ENCODE peak calls at places on chromosomes 16 and 17, in five cellular contexts. One of them, this sample, is unnamed.

GRCh38 chr17:47317119-47317518 is 6.6 kb upstream of the EFCAB13 start:
- DNase-seq in WTC11: no peak
- DNase-seq in K562: no peak
- DNase-seq in HepG2: no peak
- DNase-seq in H1: no peak
- DNase-seq in this sample: no peak

GRCh38 chr16:72897707-72898106 is 150.2 kb downstream of the ZFHX3 start:
- DNase-seq in WTC11: no peak
- DNase-seq in K562: no peak
- DNase-seq in HepG2: no peak
- DNase-seq in H1: no peak
- DNase-seq in this sample: no peak

GRCh38 chr16:3046506-3047386 is at the start of gene MMP25:
- DNase-seq in WTC11: no peak
- DNase-seq in K562: peak; percentile 56
- DNase-seq in HepG2: no peak
- DNase-seq in H1: peak; percentile 84
- DNase-seq in this sample: no peak

GRCh38 chr16:50152386-50152806 is 710 bp upstream of the TENT4B start:
- DNase-seq in WTC11: no peak
- DNase-seq in K562: no peak
- DNase-seq in HepG2: no peak
- DNase-seq in H1: peak; percentile 71
- DNase-seq in this sample: peak; percentile 68

GRCh38 chr16:88963583-88963982 is 13.4 kb downstream of the CBFA2T3 start:
- DNase-seq in WTC11: no peak
- DNase-seq in K562: no peak
- DNase-seq in HepG2: no peak
- DNase-seq in H1: no peak
- DNase-seq in this sample: no peak

GRCh38 chr17:61729690-61730268 is 133.5 kb downstream of the BRIP1 start:
- DNase-seq in WTC11: no peak
- DNase-seq in K562: no peak
- DNase-seq in HepG2: no peak
- DNase-seq in H1: no peak
- DNase-seq in this sample: no peak

GRCh38 chr17:58671969-58672368 is 19.9 kb downstream of the TEX14 start:
- DNase-seq in WTC11: peak; percentile 24
- DNase-seq in K562: no peak
- DNase-seq in HepG2: no peak
- DNase-seq in H1: no peak
- DNase-seq in this sample: no peak

GRCh38 chr16:82152641-82153094 is 17.4 kb downstream of the MPHOSPH6 start:
- DNase-seq in WTC11: no peak
- DNase-seq in K562: no peak
- DNase-seq in HepG2: peak; percentile 20
- DNase-seq in H1: no peak
- DNase-seq in this sample: no peak

GRCh38 chr17:4332296-4332970 is 34.0 kb downstream of the UBE2G1 start:
- DNase-seq in WTC11: peak; percentile 24
- DNase-seq in K562: no peak
- DNase-seq in HepG2: no peak
- DNase-seq in H1: no peak
- DNase-seq in this sample: no peak

GRCh38 chr16:66247516-66248089 is 118.9 kb upstream of the CDH5 start:
- DNase-seq in WTC11: no peak
- DNase-seq in K562: no peak
- DNase-seq in HepG2: no peak
- DNase-seq in H1: no peak
- DNase-seq in this sample: no peak

GRCh38 chr16:23071202-23072083 is 77.8 kb downstream of the USP31 start:
- DNase-seq in WTC11: no peak
- DNase-seq in K562: no peak
- DNase-seq in HepG2: no peak
- DNase-seq in H1: no peak
- DNase-seq in this sample: no peak

GRCh38 chr16:56860226-56861020 is 4.6 kb upstream of the SLC12A3 start:
- DNase-seq in WTC11: no peak
- DNase-seq in K562: no peak
- DNase-seq in HepG2: peak; percentile 67
- DNase-seq in H1: no peak
- DNase-seq in this sample: peak; percentile 75

GRCh38 chr17:60311936-60312335 is 80.0 kb downstream of the USP32 start:
- DNase-seq in WTC11: no peak
- DNase-seq in K562: no peak
- DNase-seq in HepG2: no peak
- DNase-seq in H1: no peak
- DNase-seq in this sample: no peak

GRCh38 chr17:66469088-66469442 is 166.7 kb downstream of the PRKCA start:
- DNase-seq in WTC11: no peak
- DNase-seq in K562: no peak
- DNase-seq in HepG2: peak; percentile 54
- DNase-seq in H1: no peak
- DNase-seq in this sample: no peak

GRCh38 chr17:80980397-80981061 is 11.1 kb upstream of the CHMP6 start:
- DNase-seq in WTC11: no peak
- DNase-seq in K562: no peak
- DNase-seq in HepG2: no peak
- DNase-seq in H1: no peak
- DNase-seq in this sample: no peak

GRCh38 chr16:79008869-79009179 is 591.7 kb downstream of the MAF start:
- DNase-seq in WTC11: no peak
- DNase-seq in K562: no peak
- DNase-seq in HepG2: no peak
- DNase-seq in H1: no peak
- DNase-seq in this sample: no peak

GRCh38 chr17:1490643-1491405 is 1.7 kb downstream of the MYO1C start:
- DNase-seq in WTC11: peak; percentile 82
- DNase-seq in K562: peak; percentile 69
- DNase-seq in HepG2: peak; percentile 35
- DNase-seq in H1: peak; percentile 78
- DNase-seq in this sample: no peak
- TF ChIP-seq ATF2 in WTC11: no peak
- TF ChIP-seq ATF2 in K562: no peak
- TF ChIP-seq ATF2 in HepG2: no peak
- TF ChIP-seq ATF2 in H1: no peak
- TF ChIP-seq ATF2 in this sample: no peak

DNA sequence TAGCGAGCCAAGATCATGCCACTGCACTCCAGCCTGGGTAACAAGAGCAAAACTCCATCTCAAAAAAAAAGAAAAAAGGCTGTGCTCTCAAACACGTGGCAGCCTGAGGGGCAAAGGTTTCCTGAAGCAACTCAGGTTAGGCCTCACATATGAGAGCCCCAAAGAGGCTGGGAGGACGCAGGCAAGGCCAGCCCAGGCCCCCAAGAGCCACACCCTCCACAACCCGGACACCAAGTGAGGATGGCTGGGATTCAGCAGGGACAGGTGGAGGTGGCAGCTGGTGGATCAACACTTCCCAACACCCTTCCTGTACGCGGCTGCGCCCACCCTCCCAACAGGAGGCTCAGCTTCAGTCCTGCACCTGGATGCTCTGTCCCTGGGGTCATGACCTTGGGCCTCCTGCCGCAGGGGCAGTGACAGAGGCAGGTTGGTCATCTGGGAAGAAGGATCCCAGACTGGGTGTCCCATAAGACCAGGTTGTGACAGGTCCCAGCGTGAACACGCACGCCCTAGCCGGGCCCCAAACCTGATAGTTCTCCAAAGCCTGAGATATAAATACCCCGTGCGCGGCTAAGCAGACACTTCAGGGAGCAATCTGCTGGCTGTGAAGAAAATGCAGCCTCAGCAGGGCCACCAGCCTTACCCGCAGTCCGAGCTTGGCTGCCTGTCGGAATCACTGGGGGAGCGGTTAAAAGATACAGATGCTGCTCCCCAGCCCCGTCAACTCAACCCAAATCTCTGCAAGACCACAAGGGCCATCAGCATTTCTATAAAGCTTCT is 78.1 kb downstream of the TIMM22 start:
- DNase-seq in WTC11: no peak
- DNase-seq in K562: no peak
- DNase-seq in HepG2: no peak
- DNase-seq in H1: no peak
- DNase-seq in this sample: no peak
- TF ChIP-seq ATF2 in WTC11: no peak
- TF ChIP-seq ATF2 in K562: no peak
- TF ChIP-seq ATF2 in HepG2: no peak
- TF ChIP-seq ATF2 in H1: no peak
- TF ChIP-seq ATF2 in this sample: no peak

GRCh38 chr16:75118943-75119539 is 2.5 kb upstream of the LDHD start:
- DNase-seq in WTC11: no peak
- DNase-seq in K562: no peak
- DNase-seq in HepG2: peak; percentile 51
- DNase-seq in H1: no peak
- DNase-seq in this sample: no peak
- TF ChIP-seq ATF2 in WTC11: no peak
- TF ChIP-seq ATF2 in K562: no peak
- TF ChIP-seq ATF2 in HepG2: no peak
- TF ChIP-seq ATF2 in H1: no peak
- TF ChIP-seq ATF2 in this sample: no peak

DNA sequence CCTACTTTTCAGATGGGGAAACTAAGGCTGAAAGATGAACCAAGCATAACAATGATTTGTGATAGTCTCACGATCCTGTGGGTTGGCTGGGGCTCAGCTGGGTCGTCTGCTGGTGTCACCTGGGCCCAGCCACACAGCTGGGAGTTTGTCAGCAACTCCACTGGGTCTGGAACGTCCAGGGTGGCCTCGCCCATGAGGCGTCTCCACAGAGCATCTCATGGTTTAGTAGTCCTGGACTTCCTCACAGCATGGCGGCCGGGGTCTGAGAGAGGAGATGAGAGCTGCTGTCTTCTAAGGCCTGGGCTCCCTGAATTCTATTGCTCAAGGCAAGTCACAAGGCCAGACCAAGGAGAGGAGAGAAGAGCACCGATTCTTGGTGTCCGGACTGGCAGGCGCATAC is 24.1 kb upstream of the WFDC1 start:
- DNase-seq in WTC11: no peak
- DNase-seq in K562: no peak
- DNase-seq in HepG2: no peak
- DNase-seq in H1: no peak
- DNase-seq in this sample: no peak
- TF ChIP-seq ATF2 in WTC11: no peak
- TF ChIP-seq ATF2 in K562: no peak
- TF ChIP-seq ATF2 in HepG2: no peak
- TF ChIP-seq ATF2 in H1: no peak
- TF ChIP-seq ATF2 in this sample: no peak

GRCh38 chr17:8186787-8187516 is 3.0 kb downstream of the BORCS6 start:
- DNase-seq in WTC11: peak; percentile 97
- DNase-seq in K562: peak; percentile 47
- DNase-seq in HepG2: peak; percentile 89
- DNase-seq in H1: peak; percentile 100
- DNase-seq in this sample: peak; percentile 97

GRCh38 chr17:8187517-8188407 is 2.2 kb downstream of the BORCS6 start:
- DNase-seq in WTC11: peak; percentile 94
- DNase-seq in K562: peak; percentile 35
- DNase-seq in HepG2: peak; percentile 99
- DNase-seq in H1: peak; percentile 96
- DNase-seq in this sample: peak; percentile 97

GRCh38 chr17:8189041-8189710 is 804 bp downstream of the BORCS6 start:
- DNase-seq in WTC11: no peak
- DNase-seq in K562: no peak
- DNase-seq in HepG2: no peak
- DNase-seq in H1: peak; percentile 54
- DNase-seq in this sample: no peak

GRCh38 chr17:8189711-8190477 is at the start of gene BORCS6:
- DNase-seq in WTC11: peak; percentile 95
- DNase-seq in K562: peak; percentile 74
- DNase-seq in HepG2: peak; percentile 95
- DNase-seq in H1: peak; percentile 87
- DNase-seq in this sample: peak; percentile 94

GRCh38 chr17:8188408-8188839 is 1.6 kb downstream of the BORCS6 start:
- DNase-seq in WTC11: no peak
- DNase-seq in K562: no peak
- DNase-seq in HepG2: no peak
- DNase-seq in H1: no peak
- DNase-seq in this sample: no peak
- TF ChIP-seq ATF2 in WTC11: no peak
- TF ChIP-seq ATF2 in K562: no peak
- TF ChIP-seq ATF2 in HepG2: no peak
- TF ChIP-seq ATF2 in H1: no peak
- TF ChIP-seq ATF2 in this sample: no peak

DNA sequence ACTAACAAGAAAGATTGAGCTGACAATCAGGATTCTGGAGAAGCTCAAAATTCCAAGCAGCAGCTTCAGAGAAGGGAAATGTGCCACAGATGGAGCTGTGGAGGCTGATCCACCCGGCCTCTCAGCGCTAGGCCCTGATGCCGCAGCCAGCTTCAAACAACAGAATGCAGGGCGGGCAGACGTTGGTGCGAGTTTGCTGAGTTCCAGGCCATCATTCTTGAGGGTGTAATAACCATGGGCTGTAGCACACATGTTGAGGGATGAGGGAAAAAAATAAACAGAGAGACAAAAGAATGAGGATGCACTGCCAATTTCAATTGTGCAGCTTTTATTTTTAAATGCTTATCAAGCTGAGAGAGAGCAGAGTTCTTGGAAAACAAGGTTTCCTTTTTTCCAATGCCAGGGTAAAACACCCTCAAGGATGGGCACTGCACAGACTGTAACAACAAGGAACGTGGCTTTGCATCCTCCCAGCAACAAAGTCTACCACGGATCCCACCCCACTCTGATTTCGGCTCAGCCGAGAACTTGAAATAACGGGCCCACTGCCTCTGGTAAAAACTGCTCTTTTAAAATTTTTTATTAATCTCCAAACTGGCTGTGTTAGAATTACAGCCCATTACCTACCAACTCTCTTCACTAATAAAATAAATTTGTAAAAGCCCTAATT is 90.2 kb downstream of the SMG6 start:
- DNase-seq in WTC11: no peak
- DNase-seq in K562: no peak
- DNase-seq in HepG2: no peak
- DNase-seq in H1: no peak
- DNase-seq in this sample: no peak
- TF ChIP-seq ATF2 in WTC11: no peak
- TF ChIP-seq ATF2 in K562: no peak
- TF ChIP-seq ATF2 in HepG2: no peak
- TF ChIP-seq ATF2 in H1: no peak
- TF ChIP-seq ATF2 in this sample: no peak

DNA sequence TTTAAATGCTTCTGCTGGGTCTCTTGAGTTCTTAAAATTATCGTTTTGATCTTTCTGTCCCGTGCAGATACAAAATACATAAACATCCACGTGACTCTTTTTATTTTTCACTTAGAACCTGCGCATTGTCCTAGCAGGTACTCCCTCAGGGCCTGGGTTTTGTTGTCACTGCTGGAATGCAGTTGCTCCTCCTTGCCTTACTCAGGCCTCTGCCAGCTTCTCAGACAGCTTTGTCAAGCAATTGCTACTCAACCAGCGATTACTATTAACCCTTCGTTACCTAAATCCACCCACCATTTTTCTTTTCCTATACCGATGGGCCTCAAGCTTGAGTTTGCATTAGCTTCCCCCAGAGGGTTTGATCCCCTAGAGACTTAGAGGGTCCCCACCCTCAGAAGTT is 405.9 kb upstream of the RBFOX1 start:
- DNase-seq in WTC11: no peak
- DNase-seq in K562: no peak
- DNase-seq in HepG2: no peak
- DNase-seq in H1: peak; percentile 46
- DNase-seq in this sample: no peak
- TF ChIP-seq ATF2 in WTC11: no peak
- TF ChIP-seq ATF2 in K562: no peak
- TF ChIP-seq ATF2 in HepG2: no peak
- TF ChIP-seq ATF2 in H1: no peak
- TF ChIP-seq ATF2 in this sample: no peak

This sample was measured in GM12878.